ENCODE peak calls at places on chromosomes 11 and 22, in six cellular contexts. E, X, F, O, W and Q are unnamed samples.

GRCh38 chr11:17763244-17763643 is 28.7 kb downstream of the KCNC1 start:
- DNase-seq in O (no peak), W (no peak), E (no peak), X (no peak), F (no peak), Q (no peak)

GRCh38 chr11:71209181-71209580 is 43.2 kb downstream of the SHANK2 start:
- DNase-seq in X (no peak), E (no peak), F (no peak), O (no peak), W (no peak), Q (no peak)

GRCh38 chr11:66912963-66913362 is 45.2 kb downstream of the PC start:
- DNase-seq in O (no peak), X (no peak), F (no peak), W (peak; percentile 81), E (no peak), Q (no peak)

GRCh38 chr11:64216879-64217278 is 9.1 kb downstream of the TRPT1 start:
- DNase-seq in O (no peak), E (no peak), W (no peak), F (peak; percentile 25), X (no peak), Q (no peak)

GRCh38 chr22:39724390-39724789 is 153.8 kb downstream of the CACNA1I start:
- DNase-seq in W (no peak), E (no peak), O (peak; percentile 78), X (peak; percentile 32), F (no peak), Q (no peak)

GRCh38 chr11:15107730-15108515 is 6.8 kb upstream of the INSC start:
- DNase-seq in X (no peak), E (no peak), W (no peak), F (no peak), O (no peak), Q (no peak)

GRCh38 chr11:60078021-60078420 is 10.4 kb upstream of the MS4A2 start:
- DNase-seq in X (no peak), W (no peak), F (no peak), E (no peak), O (no peak), Q (no peak)

GRCh38 chr11:87819141-87819540 is 356.1 kb downstream of the RAB38 start:
- DNase-seq in F (no peak), W (no peak), O (no peak), X (no peak), E (no peak), Q (no peak)

GRCh38 chr11:92628401-92629292 is 340.8 kb upstream of the MTNR1B start:
- DNase-seq in W (no peak), F (no peak), E (no peak), X (no peak), O (no peak), Q (no peak)

GRCh38 chr22:39343259-39344045 is 6.3 kb upstream of the SYNGR1 start:
- DNase-seq in E (peak; percentile 76), O (peak; percentile 66), X (peak; percentile 36), W (peak; percentile 70), F (peak; percentile 59), Q (peak; percentile 36)

GRCh38 chr22:35600466-35600865 is 16.7 kb downstream of the MB start:
- DNase-seq in O (no peak), E (no peak), F (no peak), W (no peak), X (no peak), Q (no peak)

GRCh38 chr22:41320416-41321240 is 19.3 kb downstream of the ZC3H7B start:
- DNase-seq in E (no peak), W (no peak), O (no peak), X (no peak), F (no peak), Q (no peak)

GRCh38 chr11:13446444-13446843 is 16.6 kb downstream of the BTBD10 start:
- DNase-seq in E (no peak), O (no peak), X (no peak), F (no peak), W (no peak), Q (no peak)

GRCh38 chr11:45259607-45260006 is 26.5 kb downstream of the SYT13 start:
- DNase-seq in X (peak; percentile 61), E (no peak), W (peak; percentile 51), F (no peak), O (no peak), Q (no peak)

GRCh38 chr11:31355131-31355530 is 14.4 kb downstream of the DCDC1 start:
- DNase-seq in E (no peak), W (no peak), X (no peak), O (no peak), F (no peak), Q (no peak)

GRCh38 chr11:18375941-18376340 is 18.4 kb upstream of the LDHA start:
- DNase-seq in X (no peak), O (no peak), E (no peak), F (no peak), W (no peak), Q (no peak)

GRCh38 chr22:39254122-39254521 is 9.3 kb upstream of the PDGFB start:
- DNase-seq in X (no peak), F (peak; percentile 73), E (no peak), O (no peak), W (no peak), Q (no peak)

GRCh38 chr11:35214792-35215193 is 75.8 kb downstream of the CD44 start:
- DNase-seq in W (no peak), E (no peak), O (no peak), X (peak; percentile 74), F (no peak), Q (no peak)

DNA sequence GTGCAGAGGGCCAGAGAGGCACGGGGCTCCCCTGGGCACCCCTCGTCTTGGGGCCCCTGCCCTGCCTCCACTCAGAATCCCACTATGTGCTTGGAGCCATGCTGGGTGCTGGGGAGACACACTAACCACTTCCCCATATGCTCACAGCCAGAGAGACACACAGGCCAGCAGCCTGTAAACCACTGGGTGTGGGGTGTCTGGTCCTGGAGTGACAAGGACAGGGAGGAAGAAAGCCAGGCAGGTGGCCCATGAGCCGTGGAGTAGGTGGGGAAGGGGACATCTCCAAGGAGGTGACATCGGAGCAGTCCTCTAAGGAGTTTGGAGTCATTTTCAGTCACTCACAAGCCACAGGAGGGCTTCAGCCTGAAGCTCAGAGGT is 58.9 kb downstream of the CDKN1C start:
- DNase-seq in O (no peak), E (no peak), W (no peak), X (no peak), F (no peak), Q (no peak)
- TF ChIP-seq SIN3A in O (no peak), E (no peak), W (no peak), X (no peak), F (no peak), Q (no peak)

DNA sequence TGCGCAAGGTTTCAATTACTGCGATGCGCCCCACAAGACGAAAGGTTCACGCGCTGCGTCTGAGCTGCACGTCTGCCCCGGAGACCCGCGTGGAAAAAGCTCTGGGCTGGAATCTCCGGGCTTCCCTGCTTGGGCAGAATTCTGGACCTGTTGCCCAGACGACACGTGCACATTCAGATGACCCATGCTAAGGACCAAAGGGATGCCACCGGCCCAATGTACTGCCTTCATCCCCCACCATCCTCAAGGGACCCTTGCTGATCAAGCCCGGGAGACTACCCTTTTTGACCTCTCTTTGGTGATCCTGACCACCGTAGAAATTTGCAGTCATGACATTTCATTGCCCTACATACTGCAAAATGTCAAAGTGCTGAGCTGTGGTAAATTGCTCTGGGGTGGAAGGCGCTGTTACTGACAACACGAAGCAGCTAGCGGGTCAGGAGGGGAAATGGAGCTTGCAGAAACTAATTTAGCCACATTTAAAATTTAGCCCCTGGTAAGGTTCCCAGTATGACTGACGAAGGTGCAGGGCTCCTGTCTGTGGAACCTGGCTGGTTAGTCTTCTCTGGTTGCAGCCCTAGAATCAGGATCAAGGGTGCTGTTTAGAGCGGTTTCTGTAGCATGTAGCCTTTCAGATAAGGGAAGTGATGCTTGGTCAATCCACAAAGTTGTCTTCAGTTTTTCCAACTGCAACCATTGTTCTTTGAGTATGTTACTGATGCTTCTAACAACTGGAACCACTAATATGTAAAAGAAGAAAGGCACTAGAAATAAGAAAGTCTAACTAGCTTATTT is 81.9 kb downstream of the PRR5L start:
- DNase-seq in F (no peak), W (no peak), X (no peak), E (no peak), O (no peak), Q (no peak)
- H3K9ac ChIP-seq in F (no peak overlapping the region), W (no peak overlapping the region), X (no peak overlapping the region), E (no peak overlapping the region), O (no peak overlapping the region), Q (no peak overlapping the region)

GRCh38 chr11:124759268-124760204 is 2.6 kb downstream of the ESAM start:
- DNase-seq in W (no peak), F (peak; percentile 27), X (no peak), O (no peak), E (peak; percentile 72), Q (no peak)

GRCh38 chr11:124756753-124757227 is 4.7 kb upstream of the VSIG2 start:
- DNase-seq in E (peak; percentile 51), W (no peak), O (no peak), X (no peak), F (no peak), Q (no peak)

GRCh38 chr11:124757320-124757719 is 4.8 kb downstream of the ESAM start:
- DNase-seq in E (no peak), O (no peak), F (no peak), X (no peak), W (no peak), Q (no peak)

GRCh38 chr11:124760205-124760652 is 1.9 kb downstream of the ESAM start:
- DNase-seq in O (no peak), F (peak; percentile 17), E (peak; percentile 64), W (no peak), X (no peak), Q (no peak)

DNA sequence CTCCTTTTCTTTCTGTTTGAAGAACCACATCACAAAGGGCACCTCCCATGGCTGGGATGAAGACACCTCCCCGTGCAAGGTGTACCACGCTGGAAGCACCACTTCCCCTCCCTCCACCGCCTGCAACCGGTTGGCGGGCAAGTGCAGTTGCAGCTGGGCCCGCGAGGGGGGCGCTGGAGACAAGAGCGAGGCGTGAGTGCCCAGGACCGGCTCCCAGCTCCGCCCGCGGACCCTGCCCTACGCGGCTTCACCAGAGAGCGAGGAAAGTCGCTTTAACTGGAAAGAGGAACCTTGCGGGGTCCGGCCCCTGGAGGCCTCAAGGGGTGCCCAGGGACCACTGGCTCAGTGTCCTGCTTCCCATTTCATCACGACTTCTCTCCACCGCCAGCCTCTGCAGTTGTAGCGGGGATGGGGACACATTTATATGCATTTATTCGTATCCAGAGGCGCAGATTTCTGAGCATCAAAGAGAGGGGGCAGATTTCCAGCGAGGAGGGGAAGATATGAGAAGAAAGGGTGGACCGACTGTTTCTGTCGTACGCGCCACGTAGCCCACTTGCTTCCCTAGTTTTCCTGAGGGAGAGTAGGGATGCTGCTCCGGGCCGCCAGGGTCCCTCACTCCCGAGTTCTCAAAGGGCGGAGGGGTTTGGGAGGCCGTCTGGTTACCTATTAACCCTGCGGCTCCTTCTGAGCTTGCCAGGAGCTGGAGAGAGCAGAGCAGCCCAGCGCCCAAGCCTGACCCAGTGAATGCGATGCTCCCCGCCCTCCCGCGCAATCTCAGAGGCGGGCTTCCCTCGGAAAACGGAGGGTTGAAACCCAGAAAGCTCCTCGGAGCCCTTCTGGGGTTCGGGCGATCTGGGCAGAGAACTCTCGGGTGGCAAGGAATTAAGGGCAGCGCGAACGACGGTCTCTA is 3.5 kb downstream of the ESAM start:
- DNase-seq in O (peak; percentile 72), X (peak; percentile 59), W (peak; percentile 84), F (peak; percentile 89), E (peak; percentile 90), Q (no peak)
- TF ChIP-seq SIN3A in O (no peak), X (no peak), W (no peak), F (no peak), E (no peak), Q (no peak)

DNA sequence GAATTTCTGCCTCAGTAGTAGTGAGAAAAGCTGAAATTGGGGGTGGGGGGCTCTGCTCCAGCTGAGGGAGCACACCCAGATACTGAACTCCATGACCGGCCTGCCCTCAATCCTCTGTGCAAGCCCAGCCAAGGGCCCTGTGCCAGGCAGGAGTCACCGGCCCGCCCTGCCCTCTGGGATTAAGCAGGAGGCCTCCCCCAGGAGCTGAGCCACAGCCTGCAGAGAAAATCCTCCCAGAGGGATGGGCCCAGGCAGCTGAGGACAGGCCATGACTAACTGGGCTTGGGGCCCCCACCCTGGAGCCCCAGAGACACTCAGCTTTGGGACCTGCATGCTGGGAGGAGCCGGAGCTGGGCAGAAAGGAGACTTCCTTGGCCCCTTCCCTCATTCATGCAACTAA is 48.8 kb downstream of the MN1 start:
- DNase-seq in W (no peak), X (no peak), F (no peak), O (no peak), E (no peak), Q (no peak)
- H3K9ac ChIP-seq in W (no peak overlapping the region), X (no peak overlapping the region), F (no peak overlapping the region), O (no peak overlapping the region), E (no peak overlapping the region), Q (no peak overlapping the region)